ENCODE peak calls at places on chromosomes 2 and 18, in ten cellular contexts. W is NT2/D1, R is adipocyte, D is IMR-90, K is colonic mucosa, U is GM23248, M is mammary epithelial cell, T is fibroblast of lung, E is astrocyte, V is mesenchymal stem cell. O is an unnamed sample.
A peak's percentile ranks its signal among the peaks of the same experiment; 100 is the strongest.

GRCh38 chr2:200039847-200040246 is 84.5 kb downstream of the MAIP1 start:
- DNase-seq in R (peak; percentile 94), M (no peak), T (peak; percentile 98), K (no peak), W (no peak), V (peak; percentile 95), U (peak; percentile 87), E (peak; percentile 95), D (peak; percentile 99), O (no peak)

GRCh38 chr2:143696651-143697050 is 567.4 kb downstream of the ARHGAP15 start:
- DNase-seq in D (no peak), R (no peak), T (no peak), W (no peak), E (no peak), U (no peak), M (no peak), K (no peak), V (no peak), O (no peak)

GRCh38 chr2:28354920-28355520 is 37.6 kb upstream of the FOSL2 start:
- DNase-seq in W (no peak), U (no peak), K (no peak), D (no peak), T (no peak), M (no peak), V (no peak), E (no peak), R (no peak), O (no peak)

GRCh38 chr2:222965555-222965954 is 86.4 kb upstream of the KCNE4 start:
- DNase-seq in K (no peak), D (no peak), E (no peak), U (no peak), R (no peak), M (no peak), T (no peak), W (no peak), V (no peak), O (no peak)

GRCh38 chr2:45849491-45850283 is 198.2 kb downstream of the PRKCE start:
- DNase-seq in U (peak; percentile 94), W (no peak), D (peak; percentile 72), T (peak; percentile 65), R (peak; percentile 90), V (peak; percentile 39), K (no peak), E (peak; percentile 67), M (peak; percentile 77), O (peak; percentile 46)

GRCh38 chr2:21438949-21439348 is 315.2 kb downstream of the TDRD15 start:
- DNase-seq in W (no peak), K (no peak), E (peak; percentile 20), V (peak; percentile 90), R (peak; percentile 12), M (no peak), U (peak; percentile 5), D (peak; percentile 92), T (peak; percentile 93), O (peak; percentile 1)

GRCh38 chr2:120669121-120669952 is 66.3 kb upstream of the GLI2 start:
- DNase-seq in W (peak; percentile 30), E (peak; percentile 54), T (peak; percentile 53), M (no peak), D (peak; percentile 60), V (peak; percentile 12), U (peak; percentile 72), K (no peak), R (peak; percentile 21), O (peak; percentile 79)

GRCh38 chr18:526681-527080 is 26.2 kb upstream of the COLEC12 start:
- DNase-seq in U (no peak), D (no peak), E (no peak), T (no peak), R (no peak), K (no peak), M (no peak), V (no peak), W (no peak), O (no peak)

GRCh38 chr2:29664578-29664977 is 256.8 kb downstream of the ALK start:
- DNase-seq in E (no peak), U (no peak), D (no peak), R (no peak), W (no peak), T (no peak), M (no peak), V (no peak), K (no peak), O (no peak)

GRCh38 chr2:188811522-188811921 is 162.7 kb upstream of the COL3A1 start:
- DNase-seq in R (peak; percentile 84), V (peak; percentile 60), E (peak; percentile 96), K (no peak), W (no peak), D (peak; percentile 81), U (peak; percentile 75), M (peak; percentile 67), T (peak; percentile 85), O (peak; percentile 8)

GRCh38 chr2:224690868-224691267 is 25.3 kb downstream of the CCDC195 start:
- DNase-seq in E (no peak), U (no peak), M (no peak), V (no peak), R (no peak), T (no peak), D (no peak), K (no peak), W (no peak), O (no peak)

DNA sequence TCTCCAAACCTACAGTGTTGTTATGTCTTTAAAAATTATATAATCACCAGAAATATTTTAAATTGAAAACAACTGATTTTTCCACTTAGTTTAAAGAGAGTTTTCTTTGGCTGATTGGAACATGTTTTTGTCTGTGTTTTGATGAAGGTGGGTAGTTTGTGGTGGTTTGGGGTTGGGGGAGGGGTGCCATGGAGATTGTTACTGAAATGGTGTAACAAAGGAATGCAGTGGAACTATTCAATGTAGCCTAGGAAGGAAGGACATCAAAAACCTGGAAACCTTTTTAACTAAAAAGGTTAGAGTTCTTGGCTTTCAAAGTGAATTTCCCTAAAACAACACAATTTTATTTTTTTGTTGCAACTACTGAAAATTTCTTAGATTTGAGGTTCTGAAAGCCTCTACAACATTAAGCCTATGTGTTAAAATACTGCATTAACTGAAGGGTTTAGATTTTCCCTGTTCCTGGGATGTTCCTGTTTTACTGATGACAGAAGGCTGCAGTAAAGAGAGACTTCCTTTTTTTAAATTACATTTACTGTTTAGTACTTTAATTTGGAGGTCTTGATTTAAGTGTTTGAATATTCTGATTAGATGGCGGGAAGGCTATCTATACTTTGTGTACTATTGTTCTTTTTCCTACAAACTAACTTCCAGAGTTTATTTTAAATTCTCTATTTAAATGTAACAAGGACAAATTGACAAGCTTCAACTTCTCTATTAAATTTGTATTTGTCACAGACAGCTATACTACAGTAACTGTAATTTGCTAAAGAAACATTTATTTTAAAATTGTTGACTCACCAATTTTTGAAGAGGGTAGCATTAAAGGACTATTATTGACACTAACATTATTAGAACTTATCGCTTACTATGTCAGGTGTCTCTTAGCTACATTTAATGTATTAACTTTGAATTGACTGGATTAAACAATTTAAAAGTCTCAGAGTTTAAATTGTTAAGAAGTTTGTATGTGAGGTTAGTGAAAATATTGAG is 87.7 kb downstream of the LIMS1 start:
- DNase-seq in V (no peak), E (no peak), M (no peak), W (peak; percentile 22), K (no peak), U (no peak), R (no peak), D (no peak), T (no peak), O (no peak)
- H3K4me3 ChIP-seq in V (no peak overlapping the region), E (no peak overlapping the region), M (peak overlapping the region; percentile 34), W (no peak overlapping the region), K (peak overlapping the region; percentile 0), U (no peak overlapping the region), R (no peak overlapping the region), D (no peak overlapping the region), T (no peak overlapping the region), O (no peak overlapping the region)

GRCh38 chr2:64632855-64633819 is 20.6 kb downstream of the SERTAD2 start:
- DNase-seq in K (no peak), E (no peak), R (peak; percentile 90), U (peak; percentile 77), M (no peak), D (peak; percentile 76), V (peak; percentile 60), T (peak; percentile 89), W (no peak), O (no peak)
- H3K9ac ChIP-seq in K (no peak overlapping the region), E (no peak overlapping the region), R (no peak overlapping the region), U (peak overlapping the region; percentile 23), M (no peak overlapping the region), D (peak overlapping the region; percentile 35), V (peak overlapping the region; percentile 68), T (no peak overlapping the region), W (no peak overlapping the region), O (no peak overlapping the region)

GRCh38 chr2:63569740-63570139 is 18.5 kb downstream of the WDPCP start:
- DNase-seq in U (no peak), M (no peak), E (no peak), R (no peak), V (no peak), W (no peak), T (no peak), K (no peak), D (no peak), O (no peak)

GRCh38 chr2:63572001-63572400 is 16.3 kb downstream of the WDPCP start:
- DNase-seq in T (no peak), V (no peak), M (no peak), W (no peak), E (no peak), U (no peak), K (no peak), D (no peak), R (no peak), O (no peak)

GRCh38 chr2:63576546-63576945 is 11.7 kb downstream of the WDPCP start:
- DNase-seq in R (no peak), K (no peak), U (no peak), T (no peak), D (no peak), W (no peak), E (no peak), V (no peak), M (no peak), O (no peak)

GRCh38 chr2:63571291-63571690 is 17.0 kb downstream of the WDPCP start:
- DNase-seq in K (no peak), W (no peak), V (no peak), T (no peak), E (no peak), D (no peak), R (no peak), M (no peak), U (no peak), O (no peak)
- H3K9me3 ChIP-seq in K (no peaks in the 10 kb centered on the region), W (peaks cover 21% of the 10 kb centered on the region), V (peaks cover 6% of the 10 kb centered on the region), T (no peaks in the 10 kb centered on the region), E (no peaks in the 10 kb centered on the region), D (no peaks in the 10 kb centered on the region), R (no peaks in the 10 kb centered on the region), M (peaks cover 3% of the 10 kb centered on the region), U (no peaks in the 10 kb centered on the region), O (no peaks in the 10 kb centered on the region)

DNA sequence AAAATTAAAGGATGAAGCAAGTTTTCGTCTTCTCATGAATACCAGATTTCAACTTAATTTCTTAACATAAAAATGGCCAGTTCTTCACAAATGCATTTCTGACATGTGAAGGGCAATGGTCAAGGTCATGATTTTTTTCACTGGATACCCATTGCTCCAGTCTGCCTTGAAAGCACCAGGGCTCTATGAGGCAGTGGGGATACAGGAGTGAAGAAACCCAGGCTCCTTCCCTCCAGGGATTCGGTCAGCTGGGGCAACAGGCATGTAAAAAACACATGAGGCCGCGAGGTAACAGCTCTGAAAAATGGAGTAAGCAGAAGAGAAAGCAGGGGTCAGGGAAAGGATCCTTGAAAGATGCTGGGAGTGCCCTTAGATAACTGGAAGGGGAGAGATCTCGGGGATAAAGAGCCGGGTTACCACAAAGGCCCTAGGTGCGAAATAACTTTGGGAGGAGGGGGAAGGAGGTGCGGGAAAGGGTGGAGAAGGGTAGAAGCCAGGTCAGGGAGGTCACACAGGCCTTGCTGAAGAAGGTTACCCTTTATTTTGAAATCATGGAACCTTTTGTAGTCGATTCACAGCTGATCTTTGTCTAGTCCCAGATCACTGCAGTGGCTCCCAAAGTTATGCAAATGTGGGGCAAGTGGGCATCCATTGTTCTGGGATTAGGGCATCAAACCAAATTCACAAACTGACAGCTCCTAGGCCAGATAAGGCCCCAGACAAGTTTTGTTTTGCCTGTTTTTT is 5.2 kb upstream of the SPRED2 start:
- DNase-seq in V (peak; percentile 56), E (no peak), M (no peak), T (no peak), K (no peak), U (no peak), R (peak; percentile 26), D (no peak), W (peak; percentile 89), O (no peak)
- H3K4me3 ChIP-seq in V (peak overlapping the region; percentile 80), E (peak overlapping the region; percentile 73), M (no peak overlapping the region), T (peak overlapping the region; percentile 69), K (no peak overlapping the region), U (peak overlapping the region; percentile 86), R (peak overlapping the region; percentile 86), D (no peak overlapping the region), W (no peak overlapping the region), O (peak overlapping the region; percentile 83)

O was measured in PC-3.